ENCODE peak calls at places on chromosomes 2 and 18, in nine cellular contexts. One of them, this sample, is unnamed.

GRCh38 chr2:42942214-42942989 is 150.0 kb upstream of the HAAO start:
- DNase-seq in activated naive CD4-positive, alpha-beta T cell treated with anti-CD3 and anti-CD28 coated beads, Interleukin-2, amount 10 ng/mL, durations not matched to agents 7 days and 5 days: no peak
- DNase-seq in A172: no peak
- DNase-seq in cardiac muscle cell: no peak
- DNase-seq in IMR-90: no peak
- DNase-seq in left ventricle myocardium inferior: no peak
- DNase-seq in SW 1271: no peak
- DNase-seq in transverse colon: no peak
- DNase-seq in hippocampal formation: no peak
- DNase-seq in this sample: no peak

GRCh38 chr18:78741381-78742340 is 238.0 kb upstream of the SALL3 start:
- DNase-seq in transverse colon: no peak
- DNase-seq in cardiac muscle cell: no peak
- DNase-seq in hippocampal formation: no peak
- DNase-seq in A172: no peak
- DNase-seq in left ventricle myocardium inferior: no peak
- DNase-seq in activated naive CD4-positive, alpha-beta T cell treated with anti-CD3 and anti-CD28 coated beads, Interleukin-2, amount 10 ng/mL, durations not matched to agents 7 days and 5 days: no peak
- DNase-seq in IMR-90: no peak
- DNase-seq in SW 1271: no peak
- DNase-seq in this sample: peak; percentile 84

GRCh38 chr2:106581755-106582430 is 94.7 kb downstream of the CD8B2 start:
- DNase-seq in IMR-90: peak; percentile 49
- DNase-seq in A172: peak; percentile 29
- DNase-seq in hippocampal formation: no peak
- DNase-seq in transverse colon: peak; percentile 51
- DNase-seq in activated naive CD4-positive, alpha-beta T cell treated with anti-CD3 and anti-CD28 coated beads, Interleukin-2, amount 10 ng/mL, durations not matched to agents 7 days and 5 days: peak; percentile 66
- DNase-seq in left ventricle myocardium inferior: peak; percentile 45
- DNase-seq in cardiac muscle cell: peak; percentile 81
- DNase-seq in SW 1271: peak; percentile 8
- DNase-seq in this sample: no peak

GRCh38 chr2:95329891-95330822 is 33.0 kb downstream of the KCNIP3 start:
- DNase-seq in left ventricle myocardium inferior: no peak
- DNase-seq in hippocampal formation: no peak
- DNase-seq in IMR-90: no peak
- DNase-seq in activated naive CD4-positive, alpha-beta T cell treated with anti-CD3 and anti-CD28 coated beads, Interleukin-2, amount 10 ng/mL, durations not matched to agents 7 days and 5 days: no peak
- DNase-seq in transverse colon: no peak
- DNase-seq in SW 1271: no peak
- DNase-seq in A172: no peak
- DNase-seq in cardiac muscle cell: no peak
- DNase-seq in this sample: no peak

GRCh38 chr2:215654177-215654850 is 218.4 kb upstream of the FN1 start:
- DNase-seq in IMR-90: peak; percentile 76
- DNase-seq in transverse colon: no peak
- DNase-seq in hippocampal formation: no peak
- DNase-seq in activated naive CD4-positive, alpha-beta T cell treated with anti-CD3 and anti-CD28 coated beads, Interleukin-2, amount 10 ng/mL, durations not matched to agents 7 days and 5 days: no peak
- DNase-seq in left ventricle myocardium inferior: no peak
- DNase-seq in cardiac muscle cell: peak; percentile 77
- DNase-seq in SW 1271: no peak
- DNase-seq in A172: no peak
- DNase-seq in this sample: no peak

GRCh38 chr18:69882965-69883668 is 64.6 kb downstream of the CD226 start:
- DNase-seq in A172: no peak
- DNase-seq in activated naive CD4-positive, alpha-beta T cell treated with anti-CD3 and anti-CD28 coated beads, Interleukin-2, amount 10 ng/mL, durations not matched to agents 7 days and 5 days: no peak
- DNase-seq in transverse colon: no peak
- DNase-seq in cardiac muscle cell: no peak
- DNase-seq in hippocampal formation: no peak
- DNase-seq in IMR-90: no peak
- DNase-seq in left ventricle myocardium inferior: no peak
- DNase-seq in SW 1271: no peak
- DNase-seq in this sample: no peak

GRCh38 chr18:67665266-67665665 is 148.7 kb upstream of the DSEL start:
- DNase-seq in left ventricle myocardium inferior: no peak
- DNase-seq in SW 1271: no peak
- DNase-seq in IMR-90: peak; percentile 62
- DNase-seq in activated naive CD4-positive, alpha-beta T cell treated with anti-CD3 and anti-CD28 coated beads, Interleukin-2, amount 10 ng/mL, durations not matched to agents 7 days and 5 days: no peak
- DNase-seq in hippocampal formation: no peak
- DNase-seq in cardiac muscle cell: peak; percentile 9
- DNase-seq in A172: peak; percentile 28
- DNase-seq in transverse colon: no peak
- DNase-seq in this sample: no peak

GRCh38 chr2:139225961-139226360 is 445.8 kb upstream of the NXPH2 start:
- DNase-seq in transverse colon: no peak
- DNase-seq in hippocampal formation: no peak
- DNase-seq in activated naive CD4-positive, alpha-beta T cell treated with anti-CD3 and anti-CD28 coated beads, Interleukin-2, amount 10 ng/mL, durations not matched to agents 7 days and 5 days: no peak
- DNase-seq in A172: no peak
- DNase-seq in cardiac muscle cell: no peak
- DNase-seq in left ventricle myocardium inferior: no peak
- DNase-seq in IMR-90: no peak
- DNase-seq in SW 1271: no peak
- DNase-seq in this sample: no peak

GRCh38 chr2:112839407-112840067 is 3.0 kb upstream of the IL1B start:
- DNase-seq in A172: no peak
- DNase-seq in cardiac muscle cell: peak; percentile 54
- DNase-seq in SW 1271: no peak
- DNase-seq in IMR-90: no peak
- DNase-seq in activated naive CD4-positive, alpha-beta T cell treated with anti-CD3 and anti-CD28 coated beads, Interleukin-2, amount 10 ng/mL, durations not matched to agents 7 days and 5 days: no peak
- DNase-seq in transverse colon: no peak
- DNase-seq in left ventricle myocardium inferior: no peak
- DNase-seq in hippocampal formation: no peak
- DNase-seq in this sample: no peak

GRCh38 chr2:186704897-186705296 is 11.0 kb downstream of the FAM171B start:
- DNase-seq in hippocampal formation: no peak
- DNase-seq in transverse colon: no peak
- DNase-seq in left ventricle myocardium inferior: no peak
- DNase-seq in IMR-90: no peak
- DNase-seq in cardiac muscle cell: no peak
- DNase-seq in activated naive CD4-positive, alpha-beta T cell treated with anti-CD3 and anti-CD28 coated beads, Interleukin-2, amount 10 ng/mL, durations not matched to agents 7 days and 5 days: no peak
- DNase-seq in SW 1271: no peak
- DNase-seq in A172: no peak
- DNase-seq in this sample: no peak

GRCh38 chr2:222730346-222731065 is 59.0 kb downstream of the MOGAT1 start:
- DNase-seq in cardiac muscle cell: no peak
- DNase-seq in SW 1271: no peak
- DNase-seq in A172: no peak
- DNase-seq in hippocampal formation: no peak
- DNase-seq in transverse colon: no peak
- DNase-seq in left ventricle myocardium inferior: no peak
- DNase-seq in IMR-90: no peak
- DNase-seq in activated naive CD4-positive, alpha-beta T cell treated with anti-CD3 and anti-CD28 coated beads, Interleukin-2, amount 10 ng/mL, durations not matched to agents 7 days and 5 days: no peak
- DNase-seq in this sample: no peak

GRCh38 chr2:153163055-153163454 is 315.5 kb downstream of the RPRM start:
- DNase-seq in A172: peak; percentile 56
- DNase-seq in activated naive CD4-positive, alpha-beta T cell treated with anti-CD3 and anti-CD28 coated beads, Interleukin-2, amount 10 ng/mL, durations not matched to agents 7 days and 5 days: no peak
- DNase-seq in cardiac muscle cell: no peak
- DNase-seq in SW 1271: no peak
- DNase-seq in transverse colon: no peak
- DNase-seq in IMR-90: no peak
- DNase-seq in left ventricle myocardium inferior: no peak
- DNase-seq in hippocampal formation: no peak
- DNase-seq in this sample: no peak

GRCh38 chr2:176139170-176139611 is 9.7 kb downstream of the HOXD8 start:
- DNase-seq in activated naive CD4-positive, alpha-beta T cell treated with anti-CD3 and anti-CD28 coated beads, Interleukin-2, amount 10 ng/mL, durations not matched to agents 7 days and 5 days: no peak
- DNase-seq in left ventricle myocardium inferior: no peak
- DNase-seq in transverse colon: no peak
- DNase-seq in hippocampal formation: no peak
- DNase-seq in SW 1271: no peak
- DNase-seq in IMR-90: no peak
- DNase-seq in cardiac muscle cell: no peak
- DNase-seq in A172: no peak
- DNase-seq in this sample: no peak